ENCODE peak calls at places on chromosomes 2 and 18, in six cellular contexts. X is Daoy, R is SHP77, G is AG09319, I is occipital lobe, J is T47D. D is an unnamed sample.
A peak's percentile ranks its signal among the peaks of the same experiment; 100 is the strongest.

GRCh38 chr18:72692086-72692485 is 147.9 kb upstream of the CBLN2 start:
- DNase-seq in X (peak; percentile 15), R (peak; percentile 79), G (no peak), I (no peak), J (no peak), D (no peak)

GRCh38 chr2:47354013-47354816 is 48.7 kb upstream of the MSH2 start:
- DNase-seq in X (peak; percentile 90), R (no peak), G (no peak), I (no peak), J (no peak), D (no peak)

GRCh38 chr2:191857406-191857805 is 10.5 kb upstream of the CAVIN2 start:
- DNase-seq in X (peak; percentile 28), R (no peak), G (no peak), I (no peak), J (no peak), D (no peak)

GRCh38 chr18:21557607-21558253 is 42.8 kb downstream of the ESCO1 start:
- DNase-seq in X (no peak), R (no peak), G (no peak), I (no peak), J (no peak), D (no peak)

GRCh38 chr18:58321986-58322385 is 278.0 kb downstream of the NEDD4L start:
- DNase-seq in X (peak; percentile 77), R (peak; percentile 70), G (peak; percentile 65), I (peak; percentile 42), J (peak; percentile 78), D (peak; percentile 92)

GRCh38 chr18:70920840-70921374 is 632.1 kb downstream of the SOCS6 start:
- DNase-seq in X (no peak), R (no peak), G (no peak), I (no peak), J (no peak), D (no peak)

GRCh38 chr2:9206991-9207640 is 504 bp downstream of the ASAP2 start:
- DNase-seq in X (peak; percentile 50), R (peak; percentile 68), G (no peak), I (no peak), J (peak; percentile 31), D (peak; percentile 91)

GRCh38 chr2:220277445-220277960 is 650.1 kb downstream of the SLC4A3 start:
- DNase-seq in X (peak; percentile 55), R (no peak), G (peak; percentile 77), I (no peak), J (peak; percentile 92), D (no peak)

GRCh38 chr2:10404324-10405143 is 43.6 kb downstream of the ODC1 start:
- DNase-seq in X (peak; percentile 60), R (no peak), G (no peak), I (no peak), J (no peak), D (no peak)

GRCh38 chr2:46351388-46352141 is 54.4 kb downstream of the EPAS1 start:
- DNase-seq in X (no peak), R (no peak), G (no peak), I (no peak), J (no peak), D (no peak)

GRCh38 chr2:26344581-26345283 is 1.2 kb upstream of the SELENOI start:
- DNase-seq in X (peak; percentile 69), R (no peak), G (no peak), I (no peak), J (peak; percentile 26), D (no peak)

GRCh38 chr18:75044296-75044695 is 164.6 kb downstream of the PTGR3 start:
- DNase-seq in X (no peak), R (no peak), G (no peak), I (no peak), J (no peak), D (no peak)

GRCh38 chr18:37544196-37544595 is 21.4 kb downstream of the CELF4 start:
- DNase-seq in X (no peak), R (no peak), G (no peak), I (no peak), J (no peak), D (no peak)

GRCh38 chr2:185245216-185245615 is 493.4 kb upstream of the FSIP2 start:
- DNase-seq in X (no peak), R (no peak), G (no peak), I (no peak), J (no peak), D (no peak)